ENCODE peak calls at places on chromosome 3, in seven cellular contexts. V, L, G, Q, I, C and P are unnamed samples. For H3K9me3, the result is how much of the 10 kb centered on the place peaks cover.

GRCh38 chr3:174810256-174810655 is 48.9 kb upstream of the NAALADL2 start:
- DNase-seq in Q (no peak), I (no peak), V (no peak), C (no peak), G (no peak), L (no peak), P (no peak)

GRCh38 chr3:101195951-101196713 is 124.2 kb downstream of the IMPG2 start:
- DNase-seq in L (no peak), V (no peak), I (peak), Q (no peak), G (no peak), C (no peak), P (no peak)

GRCh38 chr3:172808969-172809546 is 58.5 kb downstream of the ECT2 start:
- DNase-seq in I (no peak), L (no peak), Q (no peak), G (peak), V (no peak), C (no peak), P (no peak)

GRCh38 chr3:23157331-23157730 is 45.8 kb upstream of the UBE2E2 start:
- DNase-seq in V (no peak), C (no peak), G (no peak), L (no peak), I (no peak), Q (no peak), P (no peak)

GRCh38 chr3:4730734-4731133 is 237.6 kb downstream of the ITPR1 start:
- DNase-seq in V (no peak), L (no peak), G (no peak), I (no peak), Q (no peak), C (no peak), P (no peak)

GRCh38 chr3:123048480-123049237 is 18.2 kb upstream of the PDIA5 start:
- DNase-seq in C (no peak), I (no peak), V (no peak), Q (no peak), L (no peak), G (no peak), P (no peak)

GRCh38 chr3:23202203-23202920 is 765 bp upstream of the UBE2E2 start:
- DNase-seq in C (no peak), V (peak), I (no peak), G (no peak), Q (peak), L (peak), P (peak)

GRCh38 chr3:157029365-157029790 is 130.6 kb downstream of the CCNL1 start:
- DNase-seq in L (no peak), V (no peak), I (no peak), Q (no peak), G (no peak), C (no peak), P (no peak)

GRCh38 chr3:63979093-63979492 is 44.2 kb downstream of the PSMD6 start:
- DNase-seq in C (no peak), G (no peak), V (no peak), I (no peak), L (no peak), Q (no peak), P (no peak)

GRCh38 chr3:55362206-55362960 is 124.7 kb downstream of the WNT5A start:
- DNase-seq in V (no peak), L (no peak), Q (no peak), I (no peak), C (no peak), G (no peak), P (no peak)

GRCh38 chr3:171584100-171584499 is 123.9 kb upstream of the TNIK start:
- DNase-seq in L (no peak), Q (no peak), V (no peak), C (no peak), I (no peak), G (no peak), P (no peak)

GRCh38 chr3:186208328-186208989 is 99.6 kb upstream of the ETV5 start:
- DNase-seq in Q (no peak), G (no peak), C (no peak), V (no peak), I (no peak), L (no peak), P (no peak)

GRCh38 chr3:133568294-133569014 is 5.0 kb upstream of the CDV3 start:
- DNase-seq in G (no peak), I (peak), C (no peak), Q (no peak), L (no peak), V (no peak), P (no peak)

GRCh38 chr3:171393032-171393744 is 67.0 kb downstream of the TNIK start:
- DNase-seq in V (no peak), I (no peak), C (no peak), L (no peak), G (peak), Q (no peak), P (no peak)

GRCh38 chr3:127068111-127068810 is 85.3 kb downstream of the PLXNA1 start:
- DNase-seq in I (no peak), G (no peak), C (no peak), L (no peak), Q (no peak), V (no peak), P (no peak)

GRCh38 chr3:184211718-184212117 is 17.7 kb upstream of the VWA5B2 start:
- DNase-seq in C (no peak), V (no peak), L (no peak), G (no peak), I (no peak), Q (no peak), P (no peak)

GRCh38 chr3:14378415-14378814 is 24.0 kb upstream of the SLC6A6 start:
- DNase-seq in G (no peak), L (no peak), I (no peak), C (no peak), V (no peak), Q (no peak), P (no peak)

GRCh38 chr3:127354761-127355160 is 66.9 kb upstream of the PRR20G start:
- DNase-seq in I (no peak), G (no peak), V (no peak), L (no peak), Q (no peak), C (no peak), P (no peak)

GRCh38 chr3:84836961-84837360 is 121.8 kb upstream of the CADM2 start:
- DNase-seq in Q (no peak), V (no peak), I (no peak), G (no peak), L (no peak), C (no peak), P (no peak)

GRCh38 chr3:43533009-43533408 is 88.8 kb downstream of the ANO10 start:
- DNase-seq in L (no peak), V (no peak), G (no peak), I (no peak), Q (no peak), C (no peak), P (no peak)

GRCh38 chr3:109339714-109340648 is 2.6 kb upstream of the DPPA4 start:
- DNase-seq in G (no peak), I (no peak), L (no peak), V (no peak), C (no peak), Q (no peak), P (no peak)

GRCh38 chr3:107993771-107994170 is 97.1 kb downstream of the CD47 start:
- DNase-seq in Q (no peak), I (no peak), V (no peak), C (no peak), L (no peak), G (no peak), P (no peak)

GRCh38 chr3:33403756-33404155 is 36.4 kb downstream of the UBP1 start:
- DNase-seq in L (no peak), V (no peak), G (no peak), I (no peak), Q (no peak), C (no peak), P (no peak)

GRCh38 chr3:194505791-194506415 is 19.1 kb upstream of the ATP13A3 start:
- DNase-seq in G (no peak), V (no peak), I (no peak), C (no peak), Q (no peak), L (no peak), P (no peak)

GRCh38 chr3:31106204-31106603 is 211.7 kb upstream of the GADL1 start:
- DNase-seq in I (no peak), G (peak), L (no peak), C (no peak), V (no peak), Q (peak), P (no peak)

GRCh38 chr3:149581248-149581647 is 76.6 kb downstream of the WWTR1 start:
- DNase-seq in V (no peak), Q (no peak), I (no peak), L (no peak), C (no peak), G (no peak), P (no peak)

GRCh38 chr3:86990734-86991481 is at the start of gene VGLL3:
- DNase-seq in Q (peak), V (peak), L (peak), C (peak), I (peak), G (peak), P (no peak)

GRCh38 chr3:63462732-63463131 is 184.6 kb downstream of the SYNPR start:
- DNase-seq in V (no peak), Q (no peak), G (no peak), C (no peak), I (no peak), L (no peak), P (no peak)

GRCh38 chr3:37968784-37969600 is 21.6 kb upstream of the VILL start:
- DNase-seq in V (no peak), C (no peak), G (no peak), I (no peak), Q (no peak), L (no peak), P (no peak)

GRCh38 chr3:37968232-37968631 is 22.4 kb upstream of the VILL start:
- DNase-seq in L (no peak), Q (no peak), G (no peak), V (no peak), I (no peak), C (no peak), P (no peak)

GRCh38 chr3:37971467-37971866 is 19.1 kb upstream of the VILL start:
- DNase-seq in Q (no peak), L (no peak), V (no peak), I (no peak), G (no peak), C (no peak), P (no peak)

GRCh38 chr3:37969601-37970100 is 20.9 kb upstream of the VILL start:
- DNase-seq in Q (no peak), V (no peak), I (no peak), G (no peak), C (no peak), L (no peak), P (no peak)

GRCh38 chr3:37970802-37971201 is 19.8 kb upstream of the VILL start:
- DNase-seq in L (no peak), V (no peak), C (no peak), G (no peak), I (no peak), Q (no peak), P (no peak)
- H3K9me3 ChIP-seq in L (under half), V (under half), C (under half), G (under half), I (under half), Q (under half), P (under half)

GRCh38 chr3:58963928-58964497 is 85.8 kb downstream of the CFAP20DC start:
- DNase-seq in C (no peak), Q (no peak), I (no peak), L (no peak), V (no peak), G (no peak), P (no peak)
- H3K9me3 ChIP-seq in C (under half), Q (under half), I (under half), L (under half), V (under half), G (under half), P (under half)

DNA sequence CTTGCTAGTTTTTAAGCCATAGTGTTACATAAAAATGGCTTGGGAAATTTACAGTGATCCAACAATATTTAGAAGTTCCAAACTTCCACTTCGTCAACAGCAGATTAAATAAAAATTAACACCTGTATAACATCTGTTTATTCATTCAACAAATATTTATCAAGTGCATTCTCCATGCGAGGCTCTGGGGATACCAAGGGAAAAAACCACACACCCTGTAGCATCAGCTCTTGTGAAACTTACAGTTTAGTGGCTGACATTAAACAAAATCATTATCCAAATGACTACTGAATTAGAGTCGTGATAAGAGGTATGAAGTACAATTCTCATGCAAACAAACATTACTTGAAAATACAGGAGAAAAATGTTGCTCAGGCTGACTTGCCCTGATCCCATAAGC is 122.9 kb downstream of the DLG1 start:
- DNase-seq in C (no peak), G (no peak), I (no peak), L (no peak), Q (no peak), V (no peak), P (no peak)
- H3K9me3 ChIP-seq in C (under half), G (under half), I (under half), L (under half), Q (under half), V (under half), P (under half)

GRCh38 chr3:26422415-26422814 is 200.2 kb upstream of the LRRC3B start:
- DNase-seq in V (no peak), I (no peak), L (no peak), G (no peak), C (no peak), Q (no peak), P (no peak)
- H3K9me3 ChIP-seq in V (under half), I (under half), L (under half), G (under half), C (under half), Q (under half), P (under half)

GRCh38 chr3:195609229-195609628 is 25.5 kb upstream of the APOD start:
- DNase-seq in I (no peak), G (no peak), C (no peak), V (no peak), L (no peak), Q (no peak), P (peak)
- H3K9me3 ChIP-seq in I (under half), G (under half), C (under half), V (under half), L (under half), Q (under half), P (under half)

GRCh38 chr3:44712455-44713075 is at the start of gene ZNF502:
- DNase-seq in Q (peak), I (peak), V (peak), G (peak), C (peak), L (peak), P (peak)
- H3K9me3 ChIP-seq in Q (under half), I (half or more), V (under half), G (under half), C (under half), L (under half), P (under half)

GRCh38 chr3:178930116-178930515 is 141.5 kb downstream of the ZMAT3 start:
- DNase-seq in G (no peak), L (no peak), V (no peak), I (no peak), Q (no peak), C (no peak), P (no peak)
- H3K9me3 ChIP-seq in G (under half), L (under half), V (under half), I (under half), Q (under half), C (under half), P (under half)